ENCODE peak calls at places on chromosome 5, in six cellular contexts. T, B, U, L, H and P are unnamed samples.
A peak's percentile ranks its signal among the peaks of the same experiment; 100 is the strongest.

GRCh38 chr5:39428639-39429038 is 3.9 kb upstream of the DAB2 start:
- DNase-seq in T (no peak), B (no peak), U (no peak), L (no peak), H (no peak), P (no peak)

GRCh38 chr5:18761801-18762200 is 1127.5 kb downstream of the TAF11L14 start:
- DNase-seq in T (no peak), B (no peak), U (no peak), L (no peak), H (no peak), P (no peak)

GRCh38 chr5:32771037-32771436 is 59.9 kb downstream of the NPR3 start:
- DNase-seq in T (no peak), B (no peak), U (no peak), L (no peak), H (no peak), P (no peak)

GRCh38 chr5:55370291-55370925 is 62.6 kb downstream of the MTREX start:
- DNase-seq in T (no peak), B (no peak), U (no peak), L (no peak), H (no peak), P (no peak)

GRCh38 chr5:157196045-157196444 is 15.4 kb downstream of the ITK start:
- DNase-seq in T (no peak), B (no peak), U (no peak), L (no peak), H (no peak), P (no peak)

GRCh38 chr5:142960309-142960696 is 190.1 kb downstream of the ARHGAP26 start:
- DNase-seq in T (no peak), B (no peak), U (peak; percentile 44), L (no peak), H (no peak), P (no peak)

GRCh38 chr5:59768204-59769040 is 125.1 kb downstream of the PDE4D start:
- DNase-seq in T (no peak), B (no peak), U (peak; percentile 77), L (no peak), H (peak; percentile 59), P (no peak)

GRCh38 chr5:57164124-57164523 is 9.7 kb upstream of the GPBP1 start:
- DNase-seq in T (no peak), B (no peak), U (no peak), L (no peak), H (no peak), P (no peak)

GRCh38 chr5:159459951-159460538 is 129.8 kb upstream of the IL12B start:
- DNase-seq in T (no peak), B (no peak), U (no peak), L (no peak), H (no peak), P (no peak)

GRCh38 chr5:124995451-124995850 is 249.0 kb upstream of the ZNF608 start:
- DNase-seq in T (no peak), B (no peak), U (no peak), L (no peak), H (no peak), P (no peak)

GRCh38 chr5:908172-908571 is 15.5 kb downstream of the TRIP13 start:
- DNase-seq in T (no peak), B (no peak), U (no peak), L (no peak), H (no peak), P (no peak)

GRCh38 chr5:131821221-131821620 is 24.4 kb upstream of the FNIP1 start:
- DNase-seq in T (no peak), B (no peak), U (no peak), L (no peak), H (no peak), P (no peak)

GRCh38 chr5:7245401-7245800 is 150.5 kb upstream of the ADCY2 start:
- DNase-seq in T (no peak), B (no peak), U (no peak), L (no peak), H (no peak), P (no peak)

GRCh38 chr5:160315968-160316367 is 3.6 kb upstream of the CCNJL start:
- DNase-seq in T (no peak), B (no peak), U (peak; percentile 85), L (no peak), H (no peak), P (no peak)

GRCh38 chr5:24110019-24110615 is 534.7 kb downstream of the CDH10 start:
- DNase-seq in T (no peak), B (no peak), U (peak; percentile 2), L (no peak), H (no peak), P (no peak)

GRCh38 chr5:16902846-16903245 is 33.2 kb downstream of the MYO10 start:
- DNase-seq in T (no peak), B (no peak), U (no peak), L (no peak), H (no peak), P (no peak)

GRCh38 chr5:91103353-91104061 is 279.6 kb downstream of the ARRDC3 start:
- DNase-seq in T (no peak), B (no peak), U (no peak), L (no peak), H (no peak), P (no peak)

GRCh38 chr5:41827792-41828191 is 42.4 kb downstream of the OXCT1 start:
- DNase-seq in T (no peak), B (no peak), U (no peak), L (no peak), H (no peak), P (no peak)

GRCh38 chr5:75006821-75007536 is 45.4 kb downstream of the GCNT4 start:
- DNase-seq in T (no peak), B (no peak), U (no peak), L (no peak), H (no peak), P (no peak)

GRCh38 chr5:75010838-75011237 is 41.5 kb downstream of the GCNT4 start:
- DNase-seq in T (no peak), B (no peak), U (peak; percentile 63), L (no peak), H (no peak), P (no peak)

GRCh38 chr5:75009559-75010230 is 42.7 kb downstream of the GCNT4 start:
- DNase-seq in T (no peak), B (no peak), U (no peak), L (no peak), H (no peak), P (no peak)

GRCh38 chr5:75005561-75005960 is 46.8 kb downstream of the GCNT4 start:
- DNase-seq in T (no peak), B (no peak), U (no peak), L (no peak), H (no peak), P (no peak)

DNA sequence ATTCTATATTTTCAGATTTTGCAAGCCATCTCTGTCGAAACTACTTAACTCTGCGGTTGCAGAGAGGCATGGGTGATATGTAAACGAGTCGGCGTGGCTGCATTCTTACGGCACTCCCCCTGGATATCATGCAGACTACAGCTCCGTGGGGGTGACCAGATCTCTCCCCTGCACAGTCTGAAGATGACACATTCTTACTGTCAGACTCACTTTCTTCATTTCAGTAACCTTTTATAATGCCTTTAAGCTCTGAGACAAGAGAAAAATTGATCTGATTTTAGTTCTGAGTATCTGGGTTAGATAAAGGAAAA is 44.9 kb downstream of the GCNT4 start:
- DNase-seq in T (no peak), B (no peak), U (no peak), L (no peak), H (no peak), P (no peak)
- TF ChIP-seq TAF1 in T (no peak), B (no peak), U (no peak), L (no peak), H (no peak), P (no peak)

GRCh38 chr5:139394654-139395566 is at the start of gene PROB1:
- DNase-seq in T (no peak), B (no peak), U (no peak), L (no peak), H (no peak), P (no peak)
- TF ChIP-seq POLR2A in T (no peak), B (no peak), U (no peak), L (no peak), H (no peak), P (no peak)

GRCh38 chr5:172107606-172108005 is 80.4 kb downstream of the STK10 start:
- DNase-seq in T (no peak), B (no peak), U (no peak), L (no peak), H (no peak), P (no peak)
- TF ChIP-seq TAF1 in T (no peak), B (no peak), U (no peak), L (no peak), H (no peak), P (no peak)

DNA sequence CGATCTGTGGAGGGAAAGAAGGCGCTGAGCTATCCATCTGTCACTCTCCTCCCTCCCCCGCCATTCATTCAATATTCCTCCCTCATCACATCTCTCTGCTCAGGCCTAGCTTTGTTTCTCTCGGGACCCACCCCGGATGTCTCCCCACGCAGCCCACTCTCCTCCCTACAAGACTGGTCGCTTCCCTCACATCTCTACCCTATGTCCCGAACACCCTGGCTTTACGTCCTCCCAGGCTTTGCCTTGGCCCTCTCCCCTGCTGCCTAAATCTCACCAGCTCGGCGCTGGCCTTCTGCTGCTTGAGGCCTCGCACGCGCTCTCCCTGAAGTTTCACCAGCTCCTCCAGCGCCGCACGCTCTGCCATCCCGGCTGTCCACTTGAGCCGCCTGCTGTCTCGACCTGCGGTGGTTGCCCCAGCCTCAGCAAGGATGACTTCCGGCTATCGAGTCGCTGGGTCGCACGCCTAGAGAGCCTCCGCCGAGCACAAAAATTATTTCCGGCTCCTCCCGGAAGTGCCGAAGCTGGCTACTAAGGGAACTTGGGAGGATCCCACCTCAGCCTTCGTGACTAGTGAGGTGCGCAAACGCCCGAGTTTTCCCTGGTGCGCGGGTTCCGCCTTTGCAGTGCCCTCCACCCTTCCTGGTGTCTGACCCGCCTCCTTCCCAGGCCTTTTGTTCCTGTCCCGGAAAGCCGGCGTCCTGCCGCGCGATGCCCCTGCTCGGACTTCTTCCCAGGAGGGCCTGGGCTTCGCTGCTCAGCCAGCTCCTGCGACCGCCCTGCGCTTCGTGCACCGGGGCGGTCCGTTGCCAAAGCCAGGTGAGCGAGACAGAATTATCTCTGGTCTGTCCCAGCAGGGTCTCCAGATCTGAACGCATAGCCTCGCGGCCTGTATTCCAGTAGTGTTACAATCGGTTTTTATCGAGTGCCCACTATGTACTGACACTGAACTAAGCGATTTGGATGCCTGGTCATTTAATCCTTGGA is at the start of the genes HARS1 and HARS2:
- DNase-seq in T (peak; percentile 82), B (peak; percentile 87), U (peak; percentile 94), L (peak; percentile 77), H (peak; percentile 88), P (peak; percentile 87)
- TF ChIP-seq POLR2A in T (peak; percentile 88), B (peak; percentile 98), U (peak; percentile 82), L (peak; percentile 97), H (peak; percentile 71), P (peak; percentile 95)

GRCh38 chr5:109853362-109853761 is 163.6 kb downstream of the MAN2A1 start:
- DNase-seq in T (no peak), B (no peak), U (no peak), L (no peak), H (no peak), P (no peak)

GRCh38 chr5:109849478-109850088 is 159.9 kb downstream of the MAN2A1 start:
- DNase-seq in T (no peak), B (no peak), U (no peak), L (no peak), H (no peak), P (no peak)

GRCh38 chr5:109848130-109848529 is 158.4 kb downstream of the MAN2A1 start:
- DNase-seq in T (no peak), B (no peak), U (no peak), L (no peak), H (no peak), P (no peak)

GRCh38 chr5:109855056-109855455 is 165.3 kb downstream of the MAN2A1 start:
- DNase-seq in T (no peak), B (no peak), U (no peak), L (no peak), H (no peak), P (no peak)

GRCh38 chr5:109852371-109853160 is 162.8 kb downstream of the MAN2A1 start:
- DNase-seq in T (no peak), B (no peak), U (no peak), L (no peak), H (no peak), P (no peak)
- TF ChIP-seq TAF1 in T (no peak), B (no peak), U (no peak), L (no peak), H (no peak), P (no peak)